ENCODE peak calls at places on chromosomes 13 and 19, in six cellular contexts. O is stomach, Q is sigmoid colon, V is H1, Y is suprapubic skin, B is breast epithelium. C is an unnamed sample. For H3K4me1, the result is how much of the 10 kb centered on the place peaks cover.

GRCh38 chr19:5306531-5306930 is 34.1 kb downstream of the PTPRS start:
- DNase-seq in O (no peak), Q (no peak), V (no peak), Y (no peak), B (no peak), C (no peak)

GRCh38 chr13:99322297-99323103 is 15.3 kb upstream of the GPR183 start:
- DNase-seq in O (no peak), Q (no peak), V (no peak), Y (no peak), B (no peak), C (no peak)

GRCh38 chr19:15155296-15155695 is 45.5 kb downstream of the NOTCH3 start:
- DNase-seq in O (no peak), Q (peak), V (no peak), Y (no peak), B (no peak), C (no peak)

GRCh38 chr13:78121459-78122348 is 203.1 kb upstream of the EDNRB start:
- DNase-seq in O (peak), Q (no peak), V (no peak), Y (no peak), B (no peak), C (no peak)

GRCh38 chr19:10501971-10502523 is 1.1 kb downstream of the KEAP1 start:
- DNase-seq in O (peak), Q (peak), V (no peak), Y (peak), B (peak), C (peak)

GRCh38 chr13:111227405-111227804 is 93.0 kb upstream of the TEX29 start:
- DNase-seq in O (no peak), Q (no peak), V (no peak), Y (no peak), B (no peak), C (no peak)

GRCh38 chr13:38147050-38147449 is 202.6 kb upstream of the UFM1 start:
- DNase-seq in O (no peak), Q (no peak), V (no peak), Y (no peak), B (no peak), C (no peak)

GRCh38 chr19:53883231-53883661 is 1.2 kb downstream of the PRKCG start:
- DNase-seq in O (no peak), Q (no peak), V (no peak), Y (no peak), B (no peak), C (no peak)

GRCh38 chr19:33245948-33246728 is 20.5 kb upstream of the SLC7A10 start:
- DNase-seq in O (no peak), Q (no peak), V (no peak), Y (no peak), B (no peak), C (no peak)

GRCh38 chr19:56681702-56682101 is 10.1 kb upstream of the ZNF835 start:
- DNase-seq in O (no peak), Q (no peak), V (no peak), Y (no peak), B (no peak), C (no peak)

GRCh38 chr19:51398096-51398704 is 7.8 kb upstream of the C19orf84 start:
- DNase-seq in O (no peak), Q (no peak), V (no peak), Y (no peak), B (no peak), C (no peak)

GRCh38 chr13:40132249-40132648 is 476.8 kb downstream of the COG6 start:
- DNase-seq in O (no peak), Q (no peak), V (no peak), Y (no peak), B (no peak), C (no peak)

GRCh38 chr13:46905249-46905648 is 8.4 kb upstream of the HTR2A start:
- DNase-seq in O (no peak), Q (no peak), V (peak), Y (no peak), B (no peak), C (no peak)

GRCh38 chr19:35882074-35882832 is 13.9 kb downstream of the APLP1 start:
- DNase-seq in O (no peak), Q (no peak), V (no peak), Y (no peak), B (no peak), C (no peak)

GRCh38 chr13:28402057-28402381 is 92.9 kb downstream of the FLT1 start:
- DNase-seq in O (no peak), Q (no peak), V (no peak), Y (no peak), B (no peak), C (no peak)

GRCh38 chr13:33349996-33350826 is 64.7 kb upstream of the STARD13 start:
- DNase-seq in O (peak), Q (peak), V (no peak), Y (peak), B (peak), C (peak)

GRCh38 chr19:48636859-48637448 is at the start of gene DBP:
- DNase-seq in O (peak), Q (no peak), V (no peak), Y (no peak), B (no peak), C (peak)

GRCh38 chr19:18013621-18014111 is 5.7 kb downstream of the ARRDC2 start:
- DNase-seq in O (no peak), Q (no peak), V (no peak), Y (no peak), B (peak), C (no peak)

GRCh38 chr19:36225219-36225892 is 10.4 kb downstream of the ZNF146 start:
- DNase-seq in O (no peak), Q (no peak), V (no peak), Y (no peak), B (no peak), C (no peak)

GRCh38 chr19:55305491-55305890 is 19.6 kb downstream of the TMEM150B start:
- DNase-seq in O (peak), Q (no peak), V (no peak), Y (no peak), B (no peak), C (peak)

GRCh38 chr19:10086032-10086903 is at the start of gene SHFL:
- DNase-seq in O (peak), Q (peak), V (no peak), Y (no peak), B (peak), C (peak)

GRCh38 chr19:49887653-49888477 is 8.8 kb downstream of the IL4I1 start:
- DNase-seq in O (no peak), Q (no peak), V (no peak), Y (no peak), B (no peak), C (no peak)

GRCh38 chr13:24671367-24672117 is 8.7 kb upstream of the ATP12A start:
- DNase-seq in O (no peak), Q (peak), V (no peak), Y (peak), B (no peak), C (no peak)

GRCh38 chr13:21672811-21673591 is 2.1 kb downstream of the FGF9 start:
- DNase-seq in O (no peak), Q (no peak), V (no peak), Y (no peak), B (no peak), C (no peak)

GRCh38 chr19:11324079-11324661 is 15.3 kb downstream of the RAB3D start:
- DNase-seq in O (peak), Q (peak), V (no peak), Y (peak), B (peak), C (no peak)

GRCh38 chr13:60509601-60510386 is 112.8 kb downstream of the TDRD3 start:
- DNase-seq in O (no peak), Q (no peak), V (no peak), Y (no peak), B (no peak), C (no peak)

GRCh38 chr13:75666646-75667351 is 30.7 kb downstream of the LMO7 start:
- DNase-seq in O (no peak), Q (no peak), V (no peak), Y (no peak), B (no peak), C (no peak)

GRCh38 chr13:110314516-110315245 is 7.6 kb downstream of the COL4A2 start:
- DNase-seq in O (no peak), Q (peak), V (no peak), Y (no peak), B (no peak), C (peak)

GRCh38 chr19:37333457-37333856 is 37.4 kb upstream of the ZNF527 start:
- DNase-seq in O (no peak), Q (no peak), V (no peak), Y (no peak), B (no peak), C (no peak)

GRCh38 chr19:34124828-34125227 is 47.5 kb upstream of the LSM14A start:
- DNase-seq in O (no peak), Q (no peak), V (no peak), Y (no peak), B (no peak), C (no peak)

GRCh38 chr13:72149701-72150100 is 282.7 kb upstream of the DACH1 start:
- DNase-seq in O (no peak), Q (no peak), V (no peak), Y (no peak), B (no peak), C (no peak)

GRCh38 chr13:79354285-79354684 is 51.8 kb downstream of the RBM26 start:
- DNase-seq in O (no peak), Q (no peak), V (no peak), Y (no peak), B (no peak), C (no peak)

GRCh38 chr19:33392341-33393285 is 19.1 kb downstream of the CEBPG start:
- DNase-seq in O (peak), Q (peak), V (no peak), Y (peak), B (peak), C (no peak)

GRCh38 chr19:45817010-45817724 is 2.1 kb upstream of the RSPH6A start:
- DNase-seq in O (peak), Q (peak), V (peak), Y (peak), B (peak), C (peak)

GRCh38 chr19:49391581-49392399 is 3.7 kb downstream of the KASH5 start:
- DNase-seq in O (peak), Q (peak), V (peak), Y (peak), B (peak), C (peak)

GRCh38 chr13:85312071-85312470 is 487.1 kb downstream of the SLITRK6 start:
- DNase-seq in O (no peak), Q (no peak), V (no peak), Y (no peak), B (no peak), C (no peak)

GRCh38 chr13:110275931-110276552 is 30.9 kb downstream of the COL4A1 start:
- DNase-seq in O (no peak), Q (peak), V (no peak), Y (no peak), B (no peak), C (no peak)

GRCh38 chr19:35214766-35215422 is 13.6 kb downstream of the FAM187B start:
- DNase-seq in O (no peak), Q (no peak), V (no peak), Y (no peak), B (no peak), C (no peak)

GRCh38 chr13:82758056-82758455 is 1124.2 kb downstream of the SLITRK1 start:
- DNase-seq in O (no peak), Q (no peak), V (peak), Y (no peak), B (no peak), C (no peak)

GRCh38 chr13:89678722-89679121 is 1668.8 kb upstream of the MIR17HG start:
- DNase-seq in O (no peak), Q (no peak), V (no peak), Y (no peak), B (no peak), C (no peak)

GRCh38 chr13:89673789-89674311 is 1673.6 kb upstream of the MIR17HG start:
- DNase-seq in O (no peak), Q (no peak), V (no peak), Y (no peak), B (no peak), C (no peak)
- TF ChIP-seq POLR2AphosphoS5 in O (no peak), Q (no peak), V (no peak), Y (no peak), B (no peak), C (no peak)

GRCh38 chr19:13751436-13751835 is 12.9 kb upstream of the MRI1 start:
- DNase-seq in O (no peak), Q (no peak), V (no peak), Y (no peak), B (no peak), C (no peak)
- H3K4me1 ChIP-seq in O (under half), Q (under half), V (under half), Y (under half), B (under half), C (under half)

GRCh38 chr19:8045872-8046568 is 6.5 kb upstream of the CCL25 start:
- DNase-seq in O (no peak), Q (no peak), V (no peak), Y (no peak), B (no peak), C (no peak)

GRCh38 chr19:8054169-8054568 is 1.6 kb downstream of the CCL25 start:
- DNase-seq in O (no peak), Q (no peak), V (no peak), Y (no peak), B (no peak), C (no peak)

GRCh38 chr19:8052464-8052859 is at the start of gene CCL25:
- DNase-seq in O (no peak), Q (no peak), V (no peak), Y (no peak), B (no peak), C (no peak)

GRCh38 chr19:8046569-8047165 is 5.9 kb upstream of the CCL25 start:
- DNase-seq in O (no peak), Q (no peak), V (no peak), Y (no peak), B (no peak), C (no peak)

DNA sequence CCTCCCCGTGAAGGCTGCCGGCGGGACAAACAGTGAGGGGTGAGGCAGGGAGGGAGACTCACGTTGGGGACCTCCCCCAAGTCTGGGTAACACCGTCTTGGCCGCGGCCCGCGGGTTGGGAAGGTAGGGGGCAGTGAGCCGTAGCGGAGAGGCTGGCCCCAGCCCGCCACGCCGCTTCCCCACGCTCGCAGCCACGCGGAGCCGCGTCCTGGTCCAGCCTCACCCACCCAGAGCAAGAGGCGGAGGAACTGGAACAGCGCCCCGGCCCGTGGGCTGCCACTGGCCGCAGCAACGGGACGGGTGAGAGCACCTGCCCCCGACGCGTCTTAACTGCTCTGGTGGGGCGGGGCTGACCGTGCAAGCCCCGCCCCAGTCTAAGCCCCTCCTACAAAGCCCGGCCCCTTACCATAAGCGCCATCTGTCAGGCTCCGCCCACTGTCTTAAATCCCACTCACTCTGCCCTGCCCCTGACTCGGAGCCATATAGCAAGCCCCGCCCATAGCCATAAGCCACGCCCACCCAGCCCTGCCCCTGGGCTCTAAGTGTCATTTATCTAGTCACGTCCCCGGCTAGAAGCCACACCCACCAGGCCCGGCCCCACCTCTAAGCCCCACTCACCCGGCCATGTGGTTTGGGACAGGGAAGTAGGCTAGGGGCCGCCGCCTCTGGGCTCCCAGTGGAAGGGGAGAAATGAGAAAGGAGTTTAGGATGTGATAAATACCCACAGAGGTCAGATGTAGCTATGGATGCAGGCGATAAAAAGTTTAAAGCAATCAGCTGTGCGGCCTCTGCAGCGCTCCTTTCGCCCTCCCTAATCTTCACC is 2.1 kb upstream of the CCL25 start:
- DNase-seq in O (peak), Q (peak), V (peak), Y (peak), B (peak), C (peak)
- TF ChIP-seq POLR2A in O (no peak), Q (no peak), V (no peak), Y (no peak), B (no peak), C (no peak)

DNA sequence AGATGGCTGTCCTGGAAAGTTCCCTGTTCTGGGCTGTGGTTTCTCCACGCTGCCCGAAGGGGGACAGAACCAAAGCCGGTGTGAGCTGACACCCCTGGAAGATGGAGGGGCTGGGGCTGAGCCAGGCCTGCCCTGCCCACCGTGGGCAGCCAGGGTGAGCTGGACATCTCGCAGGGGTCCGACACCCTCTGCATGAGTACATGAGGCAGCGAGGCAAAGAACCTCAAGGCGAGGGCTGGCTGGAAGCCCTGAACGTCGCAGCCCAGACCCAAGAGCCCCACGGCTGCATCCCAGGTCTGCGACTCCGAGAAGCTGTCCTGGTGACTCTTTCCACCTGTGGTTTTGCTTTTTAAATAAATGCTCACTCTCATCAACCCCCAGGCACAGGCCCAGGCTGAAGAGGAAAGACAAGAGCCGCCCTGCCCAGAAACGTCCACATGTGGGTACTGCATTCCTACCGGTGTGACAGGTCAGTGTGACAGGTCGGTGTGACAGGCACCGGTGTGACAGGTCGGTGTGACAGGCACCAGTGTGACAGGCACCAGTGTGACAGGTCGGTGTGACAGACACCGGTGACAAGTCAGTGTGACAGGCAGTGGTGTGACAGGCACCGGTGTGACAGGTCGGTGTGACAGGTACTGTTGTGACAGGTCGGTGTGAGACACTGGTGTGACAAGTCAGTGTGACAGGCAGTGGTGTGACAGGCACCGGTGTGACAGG is 30.6 kb downstream of the GAS6 start:
- DNase-seq in O (no peak), Q (no peak), V (no peak), Y (no peak), B (no peak), C (no peak)
- TF ChIP-seq POLR2AphosphoS5 in O (no peak), Q (no peak), V (no peak), Y (no peak), B (no peak), C (no peak)

GRCh38 chr13:50124536-50125305 is 109.5 kb downstream of the KCNRG start:
- DNase-seq in O (peak), Q (peak), V (no peak), Y (peak), B (peak), C (peak)

GRCh38 chr13:50123515-50123861 is 108.2 kb downstream of the KCNRG start:
- DNase-seq in O (no peak), Q (no peak), V (no peak), Y (no peak), B (no peak), C (no peak)

GRCh38 chr13:50123002-50123401 is 107.8 kb downstream of the KCNRG start:
- DNase-seq in O (no peak), Q (no peak), V (no peak), Y (no peak), B (no peak), C (no peak)

GRCh38 chr13:50125306-50125555 is 110.0 kb downstream of the KCNRG start:
- DNase-seq in O (no peak), Q (no peak), V (no peak), Y (no peak), B (no peak), C (no peak)

DNA sequence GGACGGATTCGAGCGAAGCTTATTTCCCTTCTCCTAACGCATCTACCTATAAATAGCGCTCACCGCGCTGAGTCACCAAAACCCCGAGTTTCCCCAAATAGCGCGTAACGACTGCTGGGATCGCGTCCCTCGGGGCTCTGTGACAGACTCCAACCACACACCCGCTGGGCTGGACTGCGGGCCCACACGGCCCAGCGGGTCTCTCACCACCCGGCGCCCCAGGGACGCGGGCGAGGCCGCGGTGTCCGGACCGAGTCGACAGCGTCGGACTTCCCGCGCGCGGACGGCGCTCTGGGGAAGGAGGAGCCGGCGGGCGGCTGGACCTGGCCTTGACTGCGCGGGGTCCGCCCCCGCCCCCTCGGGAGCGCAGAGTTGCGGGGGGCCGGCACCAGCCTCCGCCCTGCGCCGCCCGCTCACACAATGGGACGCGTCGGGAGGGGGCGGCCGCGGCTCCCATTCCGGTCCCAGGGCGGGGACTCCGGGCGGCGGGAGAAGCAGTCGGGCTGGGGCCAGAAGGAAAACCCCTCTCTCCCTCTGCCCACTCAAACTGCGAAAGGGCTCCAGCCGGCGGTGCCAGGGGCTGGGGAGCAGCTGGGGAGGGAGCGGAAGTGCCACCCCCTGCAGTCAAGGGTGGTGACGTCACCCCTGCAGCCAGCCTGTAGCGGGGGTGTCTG is 108.8 kb downstream of the KCNRG start:
- DNase-seq in O (peak), Q (peak), V (peak), Y (peak), B (peak), C (peak)
- H3K4me1 ChIP-seq in O (half or more), Q (under half), V (under half), Y (under half), B (under half), C (under half)

GRCh38 chr19:1173845-1174809 is at the start of gene SBNO2:
- DNase-seq in O (peak), Q (peak), V (peak), Y (peak), B (peak), C (peak)
- TF ChIP-seq POLR2A in O (no peak), Q (peak), V (no peak), Y (no peak), B (peak), C (no peak)

C was measured in upper lobe of left lung.